ENCODE peak calls at places on chromosomes 6 and 20, in four cellular contexts. O, C, X and T are unnamed samples.

GRCh38 chr6:20965276-20965675 is 431.0 kb downstream of the CDKAL1 start:
- DNase-seq in O (no peak), C (no peak), X (no peak), T (no peak)

GRCh38 chr6:108163267-108163643 is 2.6 kb upstream of the NR2E1 start:
- DNase-seq in O (no peak), C (no peak), X (no peak), T (no peak)

GRCh38 chr6:5045417-5045816 is 39.7 kb upstream of the PPP1R3G start:
- DNase-seq in O (no peak), C (no peak), X (no peak), T (no peak)

GRCh38 chr6:162184465-162184864 is 543.1 kb downstream of the PRKN start:
- DNase-seq in O (no peak), C (no peak), X (peak), T (no peak)

GRCh38 chr6:63527658-63528514 is 44.4 kb upstream of the LOC128125822 start:
- DNase-seq in O (no peak), C (no peak), X (peak), T (no peak)

GRCh38 chr6:169935348-169935718 is 183.9 kb downstream of the ERMARD start:
- DNase-seq in O (no peak), C (no peak), X (peak), T (no peak)

GRCh38 chr6:10529231-10529801 is 8.2 kb downstream of the GCNT2 start:
- DNase-seq in O (no peak), C (no peak), X (no peak), T (no peak)

GRCh38 chr6:17986656-17987575 is 519 bp downstream of the KIF13A start:
- DNase-seq in O (peak), C (no peak), X (peak), T (no peak)

GRCh38 chr20:44209691-44210421 is 715 bp downstream of the OSER1 start:
- DNase-seq in O (peak), C (no peak), X (peak), T (no peak)

GRCh38 chr6:103079867-103080266 is 1686.4 kb downstream of the GRIK2 start:
- DNase-seq in O (no peak), C (no peak), X (no peak), T (no peak)

GRCh38 chr6:4264076-4264475 is 128.7 kb upstream of the ECI2 start:
- DNase-seq in O (no peak), C (no peak), X (no peak), T (no peak)

GRCh38 chr6:149563203-149563927 is 2.8 kb upstream of the GINM1 start:
- DNase-seq in O (no peak), C (no peak), X (peak), T (no peak)

GRCh38 chr20:50508171-50508761 is 1.9 kb upstream of the PTPN1 start:
- DNase-seq in O (no peak), C (no peak), X (no peak), T (no peak)

GRCh38 chr6:30881392-30881986 is 2.8 kb upstream of the DDR1 start:
- DNase-seq in O (no peak), C (no peak), X (no peak), T (no peak)

GRCh38 chr6:22145823-22146379 is 150.9 kb downstream of the PRL start:
- DNase-seq in O (peak), C (no peak), X (peak), T (no peak)

GRCh38 chr6:110485461-110485860 is 9.0 kb upstream of the SLC22A16 start:
- DNase-seq in O (no peak), C (no peak), X (no peak), T (no peak)

GRCh38 chr20:35008411-35009342 is 53.0 kb downstream of the MYH7B start:
- DNase-seq in O (no peak), C (no peak), X (no peak), T (no peak)

GRCh38 chr20:64108731-64109389 is 1.5 kb upstream of the NPBWR2 start:
- DNase-seq in O (no peak), C (no peak), X (no peak), T (no peak)

GRCh38 chr6:151763303-151763702 is 44.2 kb upstream of the ESR1 start:
- DNase-seq in O (no peak), C (no peak), X (no peak), T (no peak)

GRCh38 chr6:40631760-40632159 is 44.6 kb upstream of the LRFN2 start:
- DNase-seq in O (no peak), C (no peak), X (no peak), T (no peak)

GRCh38 chr6:125868996-125869395 is 78.2 kb downstream of the NCOA7 start:
- DNase-seq in O (no peak), C (no peak), X (no peak), T (no peak)

GRCh38 chr6:112802154-112802553 is 455.0 kb downstream of the RFPL4B start:
- DNase-seq in O (no peak), C (no peak), X (peak), T (no peak)

GRCh38 chr6:156822747-156823206 is 45.6 kb downstream of the ARID1B start:
- DNase-seq in O (no peak), C (no peak), X (no peak), T (no peak)

GRCh38 chr6:14121936-14122344 is 4.4 kb downstream of the CD83 start:
- DNase-seq in O (peak), C (no peak), X (no peak), T (no peak)